ENCODE peak calls at places on chromosomes 7 and 10, in six cellular contexts. Z, C, M, Q, B and A are unnamed samples. For H3K4me1 and H3K27me3, the result is how much of the 10 kb centered on the place peaks cover.

GRCh38 chr10:28946479-28946878 is 269.2 kb downstream of the BAMBI start:
- DNase-seq in Z (no peak), C (no peak), M (no peak), Q (no peak), B (no peak), A (no peak)

GRCh38 chr10:118106426-118106825 is 59.7 kb upstream of the RAB11FIP2 start:
- DNase-seq in Z (no peak), C (no peak), M (no peak), Q (no peak), B (peak), A (no peak)

GRCh38 chr7:82506702-82507101 is 63.1 kb upstream of the CACNA2D1 start:
- DNase-seq in Z (no peak), C (no peak), M (peak), Q (no peak), B (no peak), A (no peak)

GRCh38 chr10:5325076-5325475 is 39.7 kb upstream of the UCN3 start:
- DNase-seq in Z (no peak), C (no peak), M (no peak), Q (no peak), B (no peak), A (no peak)

GRCh38 chr7:154987571-154987970 is 15.4 kb downstream of the PAXIP1 start:
- DNase-seq in Z (no peak), C (no peak), M (no peak), Q (no peak), B (no peak), A (no peak)

GRCh38 chr7:114879554-114879953 is 42.3 kb upstream of the MDFIC start:
- DNase-seq in Z (no peak), C (no peak), M (no peak), Q (no peak), B (no peak), A (no peak)

GRCh38 chr7:44046321-44047061 is 2.0 kb downstream of the DBNL start:
- DNase-seq in Z (peak), C (no peak), M (peak), Q (peak), B (no peak), A (peak)

GRCh38 chr10:1149793-1150637 is 93.8 kb downstream of the WDR37 start:
- DNase-seq in Z (peak), C (no peak), M (no peak), Q (no peak), B (peak), A (no peak)

GRCh38 chr7:43076189-43076605 is 36.2 kb upstream of the HECW1 start:
- DNase-seq in Z (no peak), C (no peak), M (no peak), Q (no peak), B (no peak), A (no peak)

GRCh38 chr10:124592101-124592500 is 130.5 kb downstream of the LHPP start:
- DNase-seq in Z (no peak), C (no peak), M (peak), Q (no peak), B (no peak), A (peak)

GRCh38 chr10:123149162-123149567 is 1.2 kb downstream of the HMX2 start:
- DNase-seq in Z (no peak), C (no peak), M (no peak), Q (no peak), B (no peak), A (no peak)

GRCh38 chr10:123148414-123149161 is 652 bp downstream of the HMX2 start:
- DNase-seq in Z (no peak), C (no peak), M (no peak), Q (no peak), B (no peak), A (no peak)

GRCh38 chr10:123149568-123150228 is 1.8 kb downstream of the HMX2 start:
- DNase-seq in Z (peak), C (no peak), M (peak), Q (no peak), B (peak), A (no peak)

GRCh38 chr10:123150986-123151738 is 3.0 kb upstream of the BUB3 start:
- DNase-seq in Z (peak), C (no peak), M (peak), Q (no peak), B (peak), A (peak)

DNA sequence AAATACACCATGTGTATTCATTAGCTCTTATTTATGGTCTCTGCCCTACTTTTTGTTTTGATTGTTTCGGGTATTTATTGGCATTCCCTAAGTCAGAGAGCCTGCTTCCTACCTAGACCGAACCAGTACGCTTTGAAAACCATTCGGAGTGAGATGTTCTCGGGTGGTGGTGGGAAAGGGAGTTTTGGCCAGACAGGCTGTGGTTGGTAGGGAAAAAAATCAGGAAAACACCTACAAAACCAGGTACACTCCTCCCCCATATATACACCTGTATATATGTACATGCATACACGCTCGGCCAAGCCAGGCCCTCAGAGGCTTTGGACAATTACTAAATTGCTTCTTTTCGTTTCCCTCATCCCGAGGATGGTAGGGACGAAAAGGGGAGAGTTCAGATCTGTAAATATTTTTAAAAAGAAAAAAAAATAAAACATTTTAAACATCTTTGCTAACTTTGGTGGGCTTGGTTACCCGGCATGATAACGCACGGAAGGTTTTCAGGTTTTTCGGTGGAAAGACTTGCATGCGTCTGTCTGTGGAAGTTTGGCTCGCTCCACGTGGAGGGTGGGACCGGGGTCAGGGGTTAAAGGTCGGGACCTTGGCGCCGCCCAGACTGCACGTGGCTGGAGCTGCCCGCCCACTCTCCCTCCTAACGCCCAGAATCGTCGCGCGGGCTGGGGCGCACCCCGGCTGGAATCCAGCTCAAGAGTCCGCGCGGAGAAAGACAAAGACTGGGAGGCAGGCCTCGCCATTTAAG is 2.5 kb downstream of the HMX2 start:
- DNase-seq in Z (no peak), C (no peak), M (peak), Q (no peak), B (no peak), A (no peak)
- H3K4me1 ChIP-seq in Z (under half), C (half or more), M (under half), Q (half or more), B (under half), A (half or more)

GRCh38 chr10:110398419-110399162 is 93.9 kb upstream of the SMNDC1 start:
- DNase-seq in Z (no peak), C (no peak), M (no peak), Q (no peak), B (no peak), A (peak)
- H3K27ac ChIP-seq in Z (peak), C (peak), M (no peak), Q (peak), B (peak), A (peak)

GRCh38 chr10:101772017-101772894 is 3.7 kb downstream of the FGF8 start:
- DNase-seq in Z (no peak), C (no peak), M (peak), Q (no peak), B (no peak), A (no peak)

GRCh38 chr10:101769541-101770180 is 6.3 kb downstream of the FGF8 start:
- DNase-seq in Z (no peak), C (no peak), M (no peak), Q (no peak), B (no peak), A (no peak)

GRCh38 chr10:101770331-101771215 is 5.3 kb downstream of the FGF8 start:
- DNase-seq in Z (peak), C (no peak), M (no peak), Q (no peak), B (no peak), A (no peak)

GRCh38 chr10:101772895-101773761 is 2.8 kb downstream of the FGF8 start:
- DNase-seq in Z (peak), C (no peak), M (no peak), Q (no peak), B (no peak), A (peak)

GRCh38 chr10:101771380-101771779 is 4.5 kb downstream of the FGF8 start:
- DNase-seq in Z (no peak), C (no peak), M (no peak), Q (no peak), B (no peak), A (peak)
- H3K27me3 ChIP-seq in Z (half or more), C (half or more), M (under half), Q (half or more), B (under half), A (half or more)

DNA sequence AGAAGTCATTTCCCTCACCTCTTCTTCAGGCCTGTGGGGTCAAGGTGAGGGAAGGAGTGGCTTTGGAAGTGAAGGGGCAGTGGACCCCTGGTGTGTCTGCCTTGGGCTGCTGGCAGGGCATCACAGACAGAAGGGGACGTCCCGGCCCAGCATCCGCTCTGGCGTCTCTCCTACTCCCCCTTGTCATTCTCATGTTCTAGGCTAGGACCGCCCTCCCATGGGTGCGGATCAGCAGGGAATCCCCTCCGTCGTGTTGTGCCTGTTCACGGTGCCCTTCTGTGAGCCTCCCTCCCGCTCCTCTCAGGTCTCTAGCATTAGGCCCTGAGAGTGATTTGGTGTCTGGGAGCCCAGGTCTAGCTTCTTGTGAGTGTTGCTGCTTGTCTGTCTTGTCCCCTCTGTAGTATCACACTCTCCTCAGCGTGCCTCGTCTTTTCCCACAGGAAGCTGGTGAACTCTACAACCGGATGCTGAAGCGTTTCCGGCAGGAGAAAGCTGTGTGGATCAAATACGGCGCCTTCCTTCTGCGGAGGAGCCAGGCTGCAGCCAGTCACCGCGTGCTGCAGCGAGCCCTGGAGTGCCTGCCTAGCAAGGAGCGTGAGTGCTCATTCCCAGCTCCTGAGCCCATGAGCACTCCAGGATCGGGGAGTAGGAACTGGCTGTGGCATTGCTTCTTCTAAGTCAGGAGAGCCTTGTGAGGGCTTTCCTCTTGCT is 8.5 kb downstream of the CALHM2 start:
- DNase-seq in Z (no peak), C (no peak), M (no peak), Q (no peak), B (no peak), A (peak)
- H3K4me1 ChIP-seq in Z (under half), C (under half), M (under half), Q (half or more), B (under half), A (half or more)